ENCODE peak calls at places on chromosomes 11 and 22, in six cellular contexts. One of them, this sample, is unnamed.

GRCh38 chr11:117421471-117421870 is 93.8 kb downstream of the CEP164 start:
- DNase-seq in GM03348: no peak
- DNase-seq in LoVo: no peak
- DNase-seq in IMR-90: no peak
- DNase-seq in astrocyte of the hippocampus: no peak
- DNase-seq in AG20443: no peak
- DNase-seq in this sample: no peak

GRCh38 chr22:37476389-37477329 is 9.5 kb downstream of the MFNG start:
- DNase-seq in GM03348: no peak
- DNase-seq in LoVo: no peak
- DNase-seq in IMR-90: no peak
- DNase-seq in astrocyte of the hippocampus: no peak
- DNase-seq in AG20443: no peak
- DNase-seq in this sample: no peak

GRCh38 chr11:122646549-122647340 is 8.8 kb upstream of the UBASH3B start:
- DNase-seq in GM03348: peak
- DNase-seq in LoVo: no peak
- DNase-seq in IMR-90: peak
- DNase-seq in astrocyte of the hippocampus: peak
- DNase-seq in AG20443: peak
- DNase-seq in this sample: no peak

GRCh38 chr11:27218498-27219038 is 144.4 kb downstream of the CCDC34 start:
- DNase-seq in GM03348: peak
- DNase-seq in LoVo: no peak
- DNase-seq in IMR-90: peak
- DNase-seq in astrocyte of the hippocampus: no peak
- DNase-seq in AG20443: peak
- DNase-seq in this sample: peak

GRCh38 chr11:72629266-72629665 is 45.0 kb downstream of the PDE2A start:
- DNase-seq in GM03348: peak
- DNase-seq in LoVo: no peak
- DNase-seq in IMR-90: no peak
- DNase-seq in astrocyte of the hippocampus: no peak
- DNase-seq in AG20443: peak
- DNase-seq in this sample: peak

GRCh38 chr11:44658451-44658850 is 68.3 kb upstream of the TSPAN18 start:
- DNase-seq in GM03348: no peak
- DNase-seq in LoVo: no peak
- DNase-seq in IMR-90: peak
- DNase-seq in astrocyte of the hippocampus: peak
- DNase-seq in AG20443: peak
- DNase-seq in this sample: no peak

GRCh38 chr22:23107487-23108323 is 34.1 kb downstream of the RSPH14 start:
- DNase-seq in GM03348: no peak
- DNase-seq in LoVo: no peak
- DNase-seq in IMR-90: no peak
- DNase-seq in astrocyte of the hippocampus: no peak
- DNase-seq in AG20443: no peak
- DNase-seq in this sample: peak

GRCh38 chr11:128361451-128362020 is 225.8 kb downstream of the ETS1 start:
- DNase-seq in GM03348: no peak
- DNase-seq in LoVo: no peak
- DNase-seq in IMR-90: peak
- DNase-seq in astrocyte of the hippocampus: peak
- DNase-seq in AG20443: peak
- DNase-seq in this sample: peak

GRCh38 chr11:82995754-82996398 is 75.8 kb downstream of the RAB30 start:
- DNase-seq in GM03348: peak
- DNase-seq in LoVo: no peak
- DNase-seq in IMR-90: no peak
- DNase-seq in astrocyte of the hippocampus: peak
- DNase-seq in AG20443: peak
- DNase-seq in this sample: peak

GRCh38 chr11:91261513-91261912 is 963.1 kb upstream of the FAT3 start:
- DNase-seq in GM03348: no peak
- DNase-seq in LoVo: no peak
- DNase-seq in IMR-90: no peak
- DNase-seq in astrocyte of the hippocampus: no peak
- DNase-seq in AG20443: no peak
- DNase-seq in this sample: no peak

GRCh38 chr11:111541209-111542061 is 915 bp downstream of the LAYN start:
- DNase-seq in GM03348: peak
- DNase-seq in LoVo: no peak
- DNase-seq in IMR-90: peak
- DNase-seq in astrocyte of the hippocampus: peak
- DNase-seq in AG20443: peak
- DNase-seq in this sample: peak

GRCh38 chr11:115464269-115464668 is 39.9 kb downstream of the CADM1 start:
- DNase-seq in GM03348: no peak
- DNase-seq in LoVo: no peak
- DNase-seq in IMR-90: peak
- DNase-seq in astrocyte of the hippocampus: peak
- DNase-seq in AG20443: peak
- DNase-seq in this sample: no peak

GRCh38 chr11:16779436-16779835 is 41.0 kb downstream of the C11orf58 start:
- DNase-seq in GM03348: no peak
- DNase-seq in LoVo: no peak
- DNase-seq in IMR-90: no peak
- DNase-seq in astrocyte of the hippocampus: no peak
- DNase-seq in AG20443: no peak
- DNase-seq in this sample: no peak

GRCh38 chr11:86658534-86658933 is 13.9 kb downstream of the ME3 start:
- DNase-seq in GM03348: no peak
- DNase-seq in LoVo: no peak
- DNase-seq in IMR-90: no peak
- DNase-seq in astrocyte of the hippocampus: no peak
- DNase-seq in AG20443: no peak
- DNase-seq in this sample: peak

GRCh38 chr22:22890085-22890484 is 2.5 kb downstream of the IGLL5 start:
- DNase-seq in GM03348: no peak
- DNase-seq in LoVo: no peak
- DNase-seq in IMR-90: no peak
- DNase-seq in astrocyte of the hippocampus: no peak
- DNase-seq in AG20443: no peak
- DNase-seq in this sample: no peak

GRCh38 chr22:43697894-43698293 is 114.2 kb downstream of the EFCAB6 start:
- DNase-seq in GM03348: no peak
- DNase-seq in LoVo: no peak
- DNase-seq in IMR-90: no peak
- DNase-seq in astrocyte of the hippocampus: no peak
- DNase-seq in AG20443: no peak
- DNase-seq in this sample: no peak

GRCh38 chr11:88779551-88779950 is 286.2 kb downstream of the GRM5 start:
- DNase-seq in GM03348: peak
- DNase-seq in LoVo: no peak
- DNase-seq in IMR-90: peak
- DNase-seq in astrocyte of the hippocampus: peak
- DNase-seq in AG20443: peak
- DNase-seq in this sample: no peak

GRCh38 chr22:44012172-44012571 is 11.9 kb upstream of the PARVB start:
- DNase-seq in GM03348: no peak
- DNase-seq in LoVo: no peak
- DNase-seq in IMR-90: no peak
- DNase-seq in astrocyte of the hippocampus: no peak
- DNase-seq in AG20443: no peak
- DNase-seq in this sample: no peak

GRCh38 chr11:76805206-76805913 is 22.2 kb downstream of the TSKU start:
- DNase-seq in GM03348: peak
- DNase-seq in LoVo: no peak
- DNase-seq in IMR-90: peak
- DNase-seq in astrocyte of the hippocampus: no peak
- DNase-seq in AG20443: peak
- DNase-seq in this sample: no peak

GRCh38 chr22:23749747-23750373 is 1.1 kb downstream of the ZNF70 start:
- DNase-seq in GM03348: no peak
- DNase-seq in LoVo: no peak
- DNase-seq in IMR-90: no peak
- DNase-seq in astrocyte of the hippocampus: peak
- DNase-seq in AG20443: no peak
- DNase-seq in this sample: no peak

GRCh38 chr11:1153105-1153950 is 4.4 kb upstream of the MUC5AC start:
- DNase-seq in GM03348: no peak
- DNase-seq in LoVo: no peak
- DNase-seq in IMR-90: no peak
- DNase-seq in astrocyte of the hippocampus: peak
- DNase-seq in AG20443: peak
- DNase-seq in this sample: peak

GRCh38 chr11:31664129-31664528 is 147.0 kb downstream of the PAX6 start:
- DNase-seq in GM03348: no peak
- DNase-seq in LoVo: no peak
- DNase-seq in IMR-90: no peak
- DNase-seq in astrocyte of the hippocampus: no peak
- DNase-seq in AG20443: no peak
- DNase-seq in this sample: no peak

GRCh38 chr11:129787518-129787917 is 28.1 kb upstream of the TMEM45B start:
- DNase-seq in GM03348: no peak
- DNase-seq in LoVo: no peak
- DNase-seq in IMR-90: no peak
- DNase-seq in astrocyte of the hippocampus: no peak
- DNase-seq in AG20443: no peak
- DNase-seq in this sample: no peak

GRCh38 chr11:119196833-119197483 is 9.2 kb upstream of the CBL start:
- DNase-seq in GM03348: peak
- DNase-seq in LoVo: peak
- DNase-seq in IMR-90: peak
- DNase-seq in astrocyte of the hippocampus: peak
- DNase-seq in AG20443: peak
- DNase-seq in this sample: peak

GRCh38 chr11:116731097-116731761 is 41.6 kb downstream of the BUD13 start:
- DNase-seq in GM03348: no peak
- DNase-seq in LoVo: no peak
- DNase-seq in IMR-90: peak
- DNase-seq in astrocyte of the hippocampus: peak
- DNase-seq in AG20443: peak
- DNase-seq in this sample: peak

GRCh38 chr11:62433553-62434301 is 14.9 kb downstream of the SCGB1A1 start:
- DNase-seq in GM03348: no peak
- DNase-seq in LoVo: no peak
- DNase-seq in IMR-90: no peak
- DNase-seq in astrocyte of the hippocampus: peak
- DNase-seq in AG20443: no peak
- DNase-seq in this sample: no peak

GRCh38 chr11:72684236-72684912 is 10.2 kb upstream of the PDE2A start:
- DNase-seq in GM03348: peak
- DNase-seq in LoVo: peak
- DNase-seq in IMR-90: peak
- DNase-seq in astrocyte of the hippocampus: peak
- DNase-seq in AG20443: peak
- DNase-seq in this sample: peak

GRCh38 chr11:45512749-45513148 is 152.7 kb downstream of the CHST1 start:
- DNase-seq in GM03348: no peak
- DNase-seq in LoVo: no peak
- DNase-seq in IMR-90: no peak
- DNase-seq in astrocyte of the hippocampus: no peak
- DNase-seq in AG20443: no peak
- DNase-seq in this sample: no peak

GRCh38 chr11:118666331-118666730 is 13.1 kb downstream of the TREH start:
- DNase-seq in GM03348: no peak
- DNase-seq in LoVo: no peak
- DNase-seq in IMR-90: no peak
- DNase-seq in astrocyte of the hippocampus: no peak
- DNase-seq in AG20443: no peak
- DNase-seq in this sample: no peak

GRCh38 chr11:134654161-134654915 is 242.3 kb upstream of the B3GAT1 start:
- DNase-seq in GM03348: no peak
- DNase-seq in LoVo: no peak
- DNase-seq in IMR-90: no peak
- DNase-seq in astrocyte of the hippocampus: no peak
- DNase-seq in AG20443: no peak
- DNase-seq in this sample: no peak

GRCh38 chr11:118180300-118180703 is 3.9 kb upstream of the SCN2B start:
- DNase-seq in GM03348: no peak
- DNase-seq in LoVo: no peak
- DNase-seq in IMR-90: no peak
- DNase-seq in astrocyte of the hippocampus: peak
- DNase-seq in AG20443: peak
- DNase-seq in this sample: peak

GRCh38 chr22:19253143-19253542 is 38.4 kb downstream of the CLTCL1 start:
- DNase-seq in GM03348: no peak
- DNase-seq in LoVo: no peak
- DNase-seq in IMR-90: no peak
- DNase-seq in astrocyte of the hippocampus: no peak
- DNase-seq in AG20443: no peak
- DNase-seq in this sample: no peak

GRCh38 chr22:31044262-31044861 is 36.8 kb upstream of the SMTN start:
- DNase-seq in GM03348: no peak
- DNase-seq in LoVo: no peak
- DNase-seq in IMR-90: peak
- DNase-seq in astrocyte of the hippocampus: peak
- DNase-seq in AG20443: no peak
- DNase-seq in this sample: peak

GRCh38 chr11:126280595-126280994 is 2.3 kb upstream of the TIRAP start:
- DNase-seq in GM03348: no peak
- DNase-seq in LoVo: no peak
- DNase-seq in IMR-90: no peak
- DNase-seq in astrocyte of the hippocampus: no peak
- DNase-seq in AG20443: no peak
- DNase-seq in this sample: no peak

GRCh38 chr11:88050247-88050646 is 125.0 kb downstream of the RAB38 start:
- DNase-seq in GM03348: no peak
- DNase-seq in LoVo: no peak
- DNase-seq in IMR-90: no peak
- DNase-seq in astrocyte of the hippocampus: no peak
- DNase-seq in AG20443: no peak
- DNase-seq in this sample: no peak

GRCh38 chr11:14500181-14500651 is 605 bp upstream of the COPB1 start:
- DNase-seq in GM03348: peak
- DNase-seq in LoVo: peak
- DNase-seq in IMR-90: peak
- DNase-seq in astrocyte of the hippocampus: peak
- DNase-seq in AG20443: peak
- DNase-seq in this sample: peak

GRCh38 chr11:98835336-98835735 is 185.4 kb upstream of the CNTN5 start:
- DNase-seq in GM03348: no peak
- DNase-seq in LoVo: no peak
- DNase-seq in IMR-90: no peak
- DNase-seq in astrocyte of the hippocampus: no peak
- DNase-seq in AG20443: no peak
- DNase-seq in this sample: no peak

GRCh38 chr11:74449369-74449931 is 17.9 kb downstream of the KCNE3 start:
- DNase-seq in GM03348: peak
- DNase-seq in LoVo: peak
- DNase-seq in IMR-90: peak
- DNase-seq in astrocyte of the hippocampus: peak
- DNase-seq in AG20443: peak
- DNase-seq in this sample: peak

GRCh38 chr11:19816817-19817216 is 104.2 kb downstream of the NAV2 start:
- DNase-seq in GM03348: no peak
- DNase-seq in LoVo: no peak
- DNase-seq in IMR-90: no peak
- DNase-seq in astrocyte of the hippocampus: no peak
- DNase-seq in AG20443: no peak
- DNase-seq in this sample: no peak